ENCODE peak calls at places on chromosomes 4 and X, in five cellular contexts. S is NCI-H82; O is effector memory CD8-positive, alpha-beta T cell; E is GM04504; H is aorta. R is an unnamed sample.

GRCh38 chr4:181728567-181728966 is 514.6 kb upstream of the TENM3 start:
- DNase-seq in S (no peak), O (no peak), E (no peak), H (no peak), R (no peak)

GRCh38 chrX:30304866-30305265 is 4.3 kb downstream of the NR0B1 start:
- DNase-seq in S (no peak), O (no peak), E (no peak), H (no peak), R (no peak)

GRCh38 chr4:99677161-99677560 is 19.5 kb upstream of the C4orf54 start:
- DNase-seq in S (no peak), O (no peak), E (no peak), H (no peak), R (no peak)

GRCh38 chrX:110304884-110305283 is 13.0 kb downstream of the AMMECR1 start:
- DNase-seq in S (no peak), O (no peak), E (no peak), H (no peak), R (no peak)

GRCh38 chr4:127975121-127975770 is 10.0 kb downstream of the ABHD18 start:
- DNase-seq in S (no peak), O (no peak), E (no peak), H (no peak), R (no peak)

GRCh38 chrX:48996969-48997368 is 5.1 kb downstream of the GRIPAP1 start:
- DNase-seq in S (peak; percentile 71), O (no peak), E (no peak), H (peak; percentile 45), R (no peak)

GRCh38 chr4:89273741-89274141 is 33.9 kb downstream of the GPRIN3 start:
- DNase-seq in S (no peak), O (no peak), E (no peak), H (no peak), R (no peak)

GRCh38 chr4:66906314-66906713 is 639.0 kb downstream of the CENPC start:
- DNase-seq in S (peak; percentile 96), O (no peak), E (no peak), H (no peak), R (no peak)

R was measured in CD8-positive, alpha-beta memory T cell.